ENCODE peak calls at places on chromosomes 13 and 19, in six cellular contexts. E, S, V, C, F and P are unnamed samples.

GRCh38 chr13:88979465-88980180 is 1308.5 kb downstream of the SLITRK5 start:
- DNase-seq in V (no peak), C (no peak), E (peak), F (peak), S (no peak), P (no peak)

GRCh38 chr19:7751157-7751783 is 3.9 kb upstream of the CD209 start:
- DNase-seq in S (peak), C (no peak), E (peak), F (no peak), V (no peak), P (no peak)

GRCh38 chr19:33601583-33601982 is 20.2 kb upstream of the CHST8 start:
- DNase-seq in S (no peak), E (no peak), F (no peak), V (no peak), C (no peak), P (no peak)

GRCh38 chr13:44104969-44105368 is 225.3 kb downstream of the LACC1 start:
- DNase-seq in E (no peak), S (no peak), C (no peak), V (no peak), F (peak), P (no peak)

GRCh38 chr19:10289836-10290438 is at the start of gene ICAM5:
- DNase-seq in S (no peak), V (no peak), E (peak), C (no peak), F (no peak), P (no peak)

GRCh38 chr13:100497394-100497793 is 91.2 kb downstream of the GGACT start:
- DNase-seq in C (no peak), E (no peak), S (no peak), V (no peak), F (peak), P (peak)

GRCh38 chr19:24033308-24033961 is 53.6 kb upstream of the ZNF254 start:
- DNase-seq in F (peak), E (peak), C (peak), S (peak), V (peak), P (peak)

GRCh38 chr13:19590423-19590822 is 29.1 kb upstream of the TPTE2 start:
- DNase-seq in E (no peak), S (no peak), V (no peak), F (no peak), C (no peak), P (no peak)

GRCh38 chr13:39144941-39145533 is 106.8 kb downstream of the NHLRC3 start:
- DNase-seq in F (peak), C (no peak), V (peak), S (peak), E (peak), P (peak)

GRCh38 chr13:91133941-91134772 is 213.3 kb upstream of the MIR17HG start:
- DNase-seq in V (no peak), E (peak), C (peak), F (peak), S (peak), P (peak)

GRCh38 chr19:49690656-49691242 is at the start of gene CPT1C:
- DNase-seq in C (no peak), S (no peak), V (peak), F (peak), E (peak), P (peak)

GRCh38 chr19:55647732-55648656 is at the start of gene CCDC106:
- DNase-seq in V (peak), S (peak), F (peak), C (peak), E (peak), P (peak)

GRCh38 chr13:51158923-51159322 is 47.8 kb upstream of the C13orf42 start:
- DNase-seq in V (peak), E (no peak), F (peak), C (no peak), S (no peak), P (peak)

DNA sequence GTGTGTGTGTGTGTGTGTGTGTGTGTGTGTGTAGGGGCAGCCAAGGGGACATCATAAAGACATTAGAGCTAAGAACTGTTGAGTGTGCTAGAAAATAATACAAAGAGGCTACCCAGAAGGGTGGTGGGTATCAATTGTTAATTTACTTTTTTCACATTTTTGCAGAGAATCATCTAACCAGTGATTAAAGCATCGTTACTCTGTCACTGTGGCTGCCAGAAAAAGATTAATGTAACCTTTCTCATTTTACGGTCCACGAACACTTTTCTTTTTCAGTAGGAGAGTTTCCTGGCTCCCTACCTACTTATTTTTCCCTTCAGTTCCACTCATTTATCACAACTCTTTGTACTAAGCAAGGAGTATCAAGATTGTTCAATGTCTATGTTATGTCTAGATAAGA is 35.4 kb upstream of the SCEL start:
- DNase-seq in C (no peak), S (no peak), V (no peak), E (no peak), F (no peak), P (no peak)
- H3K4me2 ChIP-seq in C (no peak), S (no peak), V (no peak), E (no peak), F (no peak), P (no peak)

GRCh38 chr19:50909240-50910070 is 1.7 kb downstream of the KLK4 start:
- DNase-seq in C (peak), F (peak), V (peak), S (peak), E (peak), P (peak)
- H3K4me2 ChIP-seq in C (no peak), F (peak), V (peak), S (peak), E (peak), P (no peak)

GRCh38 chr13:26693749-26694463 is 66.7 kb downstream of the GPR12 start:
- DNase-seq in S (peak), V (no peak), F (peak), E (no peak), C (no peak), P (no peak)

GRCh38 chr13:26697069-26697955 is 63.3 kb downstream of the GPR12 start:
- DNase-seq in E (no peak), V (no peak), C (no peak), F (no peak), S (no peak), P (no peak)

GRCh38 chr13:26695360-26695705 is 65.3 kb downstream of the GPR12 start:
- DNase-seq in S (no peak), F (no peak), C (no peak), V (no peak), E (no peak), P (no peak)

GRCh38 chr13:26695891-26696311 is 64.7 kb downstream of the GPR12 start:
- DNase-seq in E (no peak), C (no peak), S (no peak), V (no peak), F (peak), P (no peak)

GRCh38 chr13:26694609-26695359 is 65.8 kb downstream of the GPR12 start:
- DNase-seq in S (no peak), C (no peak), F (no peak), V (no peak), E (no peak), P (no peak)
- H3K4me2 ChIP-seq in S (no peak), C (no peak), F (no peak), V (no peak), E (no peak), P (no peak)

GRCh38 chr19:2607712-2608601 is 94.5 kb downstream of the GNG7 start:
- DNase-seq in E (no peak), V (no peak), S (no peak), F (no peak), C (no peak), P (no peak)

GRCh38 chr19:2610637-2611482 is 91.6 kb downstream of the GNG7 start:
- DNase-seq in S (peak), F (peak), V (peak), C (peak), E (peak), P (peak)

GRCh38 chr19:2611483-2612464 is 90.7 kb downstream of the GNG7 start:
- DNase-seq in F (no peak), V (no peak), E (no peak), C (no peak), S (no peak), P (no peak)

GRCh38 chr19:2608602-2608922 is 93.9 kb downstream of the GNG7 start:
- DNase-seq in F (no peak), V (no peak), C (no peak), E (no peak), S (no peak), P (no peak)

GRCh38 chr19:2609389-2610116 is 92.9 kb downstream of the GNG7 start:
- DNase-seq in V (no peak), C (no peak), S (no peak), F (no peak), E (no peak), P (no peak)
- H3K4me2 ChIP-seq in V (no peak), C (no peak), S (no peak), F (no peak), E (no peak), P (no peak)

GRCh38 chr19:38033658-38034150 is 126.7 kb downstream of the SIPA1L3 start:
- DNase-seq in F (peak), V (no peak), C (no peak), S (no peak), E (no peak), P (no peak)
- H3K4me2 ChIP-seq in F (no peak), V (peak), C (no peak), S (no peak), E (no peak), P (no peak)